ENCODE peak calls at places on chromosomes 2 and 18, in five cellular contexts. X is iris pigment epithelial cell; J is stimulated activated CD8-positive, alpha-beta memory T cell treated with anti-CD3 and anti-CD28 coated beads, Interleukin-7, amount 100 ng/mL, for 4 hours; R is germinal center; Z is adipocyte. Q is an unnamed sample.

GRCh38 chr2:38528008-38528442 is 74.7 kb downstream of the HNRNPLL start:
- DNase-seq in X (peak; percentile 61), J (no peak), R (peak; percentile 49), Z (peak; percentile 75), Q (peak; percentile 75)

GRCh38 chr2:119106301-119106897 is 52.2 kb downstream of the C1QL2 start:
- DNase-seq in X (peak; percentile 27), J (no peak), R (no peak), Z (peak; percentile 48), Q (no peak)

GRCh38 chr2:232339121-232340081 is 39.1 kb upstream of the ALPP start:
- DNase-seq in X (no peak), J (no peak), R (no peak), Z (no peak), Q (no peak)

GRCh38 chr2:12106440-12107080 is 360.1 kb downstream of the LPIN1 start:
- DNase-seq in X (peak; percentile 100), J (peak; percentile 6), R (no peak), Z (peak; percentile 97), Q (peak; percentile 97)

GRCh38 chr2:84918430-84918829 is 13.0 kb downstream of the TMSB10 start:
- DNase-seq in X (no peak), J (no peak), R (no peak), Z (no peak), Q (no peak)

GRCh38 chr2:130186391-130186790 is 4.3 kb downstream of the MZT2B start:
- DNase-seq in X (no peak), J (no peak), R (no peak), Z (no peak), Q (no peak)

GRCh38 chr18:78875268-78875997 is 104.2 kb upstream of the SALL3 start:
- DNase-seq in X (peak; percentile 9), J (no peak), R (peak; percentile 14), Z (peak; percentile 5), Q (no peak)

GRCh38 chr18:47436871-47437270 is 185.4 kb upstream of the SKOR2 start:
- DNase-seq in X (no peak), J (no peak), R (no peak), Z (no peak), Q (no peak)

GRCh38 chr2:8805278-8806045 is 32.0 kb downstream of the KIDINS220 start:
- DNase-seq in X (no peak), J (no peak), R (no peak), Z (no peak), Q (no peak)

GRCh38 chr2:46825958-46826897 is 89.4 kb downstream of the MCFD2 start:
- DNase-seq in X (peak; percentile 10), J (no peak), R (no peak), Z (no peak), Q (peak; percentile 89)

GRCh38 chr2:174969091-174969734 is 36.0 kb downstream of the CHN1 start:
- DNase-seq in X (no peak), J (no peak), R (no peak), Z (no peak), Q (no peak)

GRCh38 chr2:28423856-28424605 is 31.4 kb downstream of the FOSL2 start:
- DNase-seq in X (no peak), J (no peak), R (no peak), Z (no peak), Q (no peak)

GRCh38 chr2:230226090-230226551 is 585 bp downstream of the SP140 start:
- DNase-seq in X (no peak), J (no peak), R (peak; percentile 72), Z (no peak), Q (no peak)

GRCh38 chr2:25323042-25323514 is 18.6 kb downstream of the DNMT3A start:
- DNase-seq in X (peak; percentile 69), J (peak; percentile 37), R (no peak), Z (peak; percentile 4), Q (peak; percentile 50)

GRCh38 chr2:55550368-55551102 is 31.0 kb downstream of the CFAP36 start:
- DNase-seq in X (peak; percentile 84), J (no peak), R (no peak), Z (peak; percentile 73), Q (peak; percentile 68)